ENCODE peak calls at places on chromosome 17, in five cellular contexts. Q, D, S, Z and U are unnamed samples.

GRCh38 chr17:49151996-49152395 is 19.4 kb downstream of the B4GALNT2 start:
- DNase-seq in Q (no peak), D (no peak), S (no peak), Z (no peak), U (no peak)

GRCh38 chr17:72414967-72415853 is 294.4 kb downstream of the SOX9 start:
- DNase-seq in Q (no peak), D (no peak), S (no peak), Z (no peak), U (no peak)

GRCh38 chr17:64355536-64356303 is 34.9 kb downstream of the PECAM1 start:
- DNase-seq in Q (no peak), D (peak; percentile 50), S (no peak), Z (no peak), U (peak; percentile 54)

GRCh38 chr17:70767102-70767701 is 597.9 kb downstream of the KCNJ2 start:
- DNase-seq in Q (peak; percentile 59), D (peak; percentile 11), S (no peak), Z (peak; percentile 10), U (no peak)

GRCh38 chr17:79616801-79617200 is 6.0 kb upstream of the RBFOX3 start:
- DNase-seq in Q (no peak), D (no peak), S (no peak), Z (no peak), U (no peak)

GRCh38 chr17:16267174-16267573 is 50.2 kb downstream of the PIGL start:
- DNase-seq in Q (no peak), D (no peak), S (no peak), Z (no peak), U (no peak)

GRCh38 chr17:28682655-28683054 is 20.6 kb downstream of the SUPT6H start:
- DNase-seq in Q (no peak), D (no peak), S (no peak), Z (no peak), U (no peak)

GRCh38 chr17:40309031-40309937 is at the start of gene RARA:
- DNase-seq in Q (no peak), D (no peak), S (peak; percentile 46), Z (no peak), U (peak; percentile 58)

GRCh38 chr17:62966426-62967110 is 533 bp downstream of the TANC2 start:
- DNase-seq in Q (no peak), D (no peak), S (peak; percentile 72), Z (peak; percentile 26), U (peak; percentile 60)

GRCh38 chr17:78106211-78106610 is 22.3 kb downstream of the TMC6 start:
- DNase-seq in Q (no peak), D (no peak), S (no peak), Z (no peak), U (no peak)

GRCh38 chr17:63774141-63774981 is at the start of gene DDX42:
- DNase-seq in Q (peak; percentile 70), D (peak; percentile 38), S (peak; percentile 92), Z (peak; percentile 92), U (no peak)

GRCh38 chr17:27352481-27353460 is 58.9 kb downstream of the WSB1 start:
- DNase-seq in Q (no peak), D (no peak), S (peak; percentile 33), Z (no peak), U (peak; percentile 22)

GRCh38 chr17:27354491-27355081 is 60.7 kb downstream of the WSB1 start:
- DNase-seq in Q (no peak), D (no peak), S (no peak), Z (no peak), U (no peak)

GRCh38 chr17:27353469-27354050 is 59.6 kb downstream of the WSB1 start:
- DNase-seq in Q (peak; percentile 94), D (peak; percentile 93), S (peak; percentile 93), Z (peak; percentile 90), U (peak; percentile 90)

GRCh38 chr17:27355419-27355818 is 61.5 kb downstream of the WSB1 start:
- DNase-seq in Q (no peak), D (no peak), S (no peak), Z (no peak), U (no peak)

DNA sequence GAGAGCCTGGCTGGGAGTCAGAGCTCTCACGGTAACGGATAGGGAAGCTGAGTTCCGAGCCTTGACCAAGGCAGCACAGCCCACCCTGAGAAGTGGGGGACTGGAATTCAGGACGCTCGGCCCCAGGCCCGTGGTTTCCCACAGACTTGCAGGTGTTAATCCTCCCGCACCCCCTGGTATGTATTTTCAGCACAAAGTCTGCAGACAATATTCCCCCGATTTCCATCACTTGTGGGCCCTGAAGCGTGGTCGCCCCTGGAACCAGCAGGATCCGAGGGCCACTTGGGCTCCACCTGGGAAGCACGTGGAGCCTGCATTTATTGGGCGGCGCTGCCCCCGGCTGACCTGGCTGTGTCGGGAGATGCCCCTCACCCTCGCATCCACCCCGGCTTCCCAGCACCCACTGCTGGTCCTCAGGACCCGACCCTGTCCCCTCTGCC is 60.2 kb downstream of the WSB1 start:
- DNase-seq in Q (no peak), D (no peak), S (no peak), Z (no peak), U (no peak)
- TF ChIP-seq CTCF in Q (no peak), D (no peak), S (no peak), Z (no peak), U (peak; percentile 69)

GRCh38 chr17:4641297-4642195 is at the start of gene ALOX15:
- DNase-seq in Q (no peak), D (no peak), S (no peak), Z (no peak), U (no peak)
- TF ChIP-seq CTCF in Q (no peak), D (no peak), S (no peak), Z (no peak), U (no peak)

DNA sequence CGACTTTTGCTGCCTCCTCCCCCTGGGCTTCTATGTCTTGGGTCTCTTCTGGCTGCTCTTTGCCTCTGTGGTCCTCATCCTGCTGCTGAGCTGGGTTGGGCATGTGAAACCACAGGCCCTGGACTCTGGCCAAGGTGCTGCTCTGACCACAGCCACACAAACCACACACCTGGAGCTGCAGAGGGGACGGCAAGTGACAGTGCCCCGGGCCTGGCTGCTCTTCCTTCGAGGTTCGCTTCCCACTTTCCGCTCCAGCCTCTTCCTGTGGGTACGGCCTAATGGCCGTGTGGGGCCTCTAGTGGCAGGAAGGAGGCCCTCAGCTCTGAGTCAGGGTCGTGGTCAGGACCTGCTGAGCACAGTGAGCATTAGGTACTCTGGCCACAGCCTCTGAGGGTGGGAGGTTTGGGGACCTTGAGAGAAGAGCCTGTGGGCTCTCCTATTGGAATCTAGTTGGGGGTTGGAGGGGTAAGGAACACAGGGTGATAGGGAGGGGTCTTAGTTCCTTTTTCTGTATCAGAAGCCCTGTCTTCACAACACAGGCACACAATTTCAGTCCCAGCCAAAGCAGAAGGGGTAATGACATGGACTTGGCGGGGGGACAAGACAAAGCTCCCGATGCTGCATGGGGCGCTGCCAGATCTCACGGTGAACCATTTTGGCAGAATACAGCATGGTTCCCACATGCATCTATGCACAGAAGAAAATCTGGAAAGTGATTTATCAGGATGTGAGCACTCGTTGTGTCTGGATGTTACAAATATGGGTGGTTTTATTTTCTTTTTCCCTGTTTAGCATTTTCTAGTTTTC is 2.3 kb downstream of the GP1BA start:
- DNase-seq in Q (peak; percentile 55), D (no peak), S (no peak), Z (no peak), U (peak; percentile 38)
- TF ChIP-seq CTCF in Q (peak; percentile 56), D (peak; percentile 31), S (no peak), Z (no peak), U (peak; percentile 24)

GRCh38 chr17:47719411-47720152 is 13.5 kb upstream of the TBX21 start:
- DNase-seq in Q (peak; percentile 71), D (peak; percentile 57), S (no peak), Z (peak; percentile 34), U (peak; percentile 98)

GRCh38 chr17:47720196-47720595 is 12.8 kb upstream of the TBX21 start:
- DNase-seq in Q (no peak), D (no peak), S (no peak), Z (no peak), U (peak; percentile 71)

GRCh38 chr17:47721725-47722124 is 11.3 kb upstream of the TBX21 start:
- DNase-seq in Q (no peak), D (no peak), S (no peak), Z (no peak), U (peak; percentile 35)

GRCh38 chr17:47718634-47719405 is 14.2 kb upstream of the TBX21 start:
- DNase-seq in Q (no peak), D (no peak), S (no peak), Z (no peak), U (peak; percentile 39)

DNA sequence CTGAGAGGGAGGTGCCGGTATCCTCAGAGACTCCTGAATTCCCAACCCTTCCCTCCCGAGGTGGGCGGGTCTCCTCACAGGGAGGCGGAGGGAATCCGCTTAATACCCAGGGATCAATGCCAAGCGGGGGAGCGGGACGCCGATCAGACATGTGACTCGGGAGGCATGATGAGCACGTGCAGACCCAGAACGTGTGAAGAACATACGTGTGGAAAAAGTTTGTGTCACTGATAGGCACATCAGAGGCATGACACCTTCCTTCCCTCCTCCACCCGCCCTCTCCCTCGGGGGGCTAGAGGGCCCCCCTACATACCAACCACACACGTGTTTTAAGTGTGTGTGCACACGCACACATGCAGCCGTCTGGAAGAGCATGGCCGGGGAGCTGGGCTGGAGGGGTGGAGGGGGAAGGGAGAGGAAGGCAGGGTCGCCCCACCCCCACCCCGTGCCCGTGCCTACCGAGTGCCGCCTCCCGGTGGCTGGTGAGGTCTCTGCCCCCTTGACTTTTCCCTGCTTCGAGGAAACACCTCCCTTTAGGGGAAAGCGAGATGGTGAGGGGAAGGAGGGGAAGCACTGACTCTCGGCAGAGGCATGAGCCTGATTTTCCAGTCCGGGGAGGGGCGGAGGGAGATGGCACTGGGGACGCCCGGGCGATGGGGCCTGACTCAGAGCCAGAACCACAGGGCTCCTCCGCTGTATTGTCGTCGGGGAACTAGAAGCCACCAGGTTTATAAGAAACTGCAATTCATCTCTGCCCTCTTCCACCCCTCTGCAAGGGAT is 12.1 kb upstream of the TBX21 start:
- DNase-seq in Q (no peak), D (no peak), S (no peak), Z (no peak), U (peak; percentile 100)
- TF ChIP-seq CTCF in Q (no peak), D (no peak), S (no peak), Z (peak; percentile 30), U (peak; percentile 14)

GRCh38 chr17:47278561-47278960 is 24.9 kb downstream of the ITGB3 start:
- DNase-seq in Q (no peak), D (no peak), S (no peak), Z (no peak), U (no peak)

GRCh38 chr17:47277921-47278320 is 24.3 kb downstream of the ITGB3 start:
- DNase-seq in Q (no peak), D (no peak), S (no peak), Z (no peak), U (no peak)

GRCh38 chr17:47280072-47280811 is 26.6 kb downstream of the ITGB3 start:
- DNase-seq in Q (peak; percentile 69), D (no peak), S (no peak), Z (no peak), U (no peak)

GRCh38 chr17:47281246-47281645 is 27.6 kb downstream of the ITGB3 start:
- DNase-seq in Q (no peak), D (no peak), S (no peak), Z (no peak), U (no peak)

DNA sequence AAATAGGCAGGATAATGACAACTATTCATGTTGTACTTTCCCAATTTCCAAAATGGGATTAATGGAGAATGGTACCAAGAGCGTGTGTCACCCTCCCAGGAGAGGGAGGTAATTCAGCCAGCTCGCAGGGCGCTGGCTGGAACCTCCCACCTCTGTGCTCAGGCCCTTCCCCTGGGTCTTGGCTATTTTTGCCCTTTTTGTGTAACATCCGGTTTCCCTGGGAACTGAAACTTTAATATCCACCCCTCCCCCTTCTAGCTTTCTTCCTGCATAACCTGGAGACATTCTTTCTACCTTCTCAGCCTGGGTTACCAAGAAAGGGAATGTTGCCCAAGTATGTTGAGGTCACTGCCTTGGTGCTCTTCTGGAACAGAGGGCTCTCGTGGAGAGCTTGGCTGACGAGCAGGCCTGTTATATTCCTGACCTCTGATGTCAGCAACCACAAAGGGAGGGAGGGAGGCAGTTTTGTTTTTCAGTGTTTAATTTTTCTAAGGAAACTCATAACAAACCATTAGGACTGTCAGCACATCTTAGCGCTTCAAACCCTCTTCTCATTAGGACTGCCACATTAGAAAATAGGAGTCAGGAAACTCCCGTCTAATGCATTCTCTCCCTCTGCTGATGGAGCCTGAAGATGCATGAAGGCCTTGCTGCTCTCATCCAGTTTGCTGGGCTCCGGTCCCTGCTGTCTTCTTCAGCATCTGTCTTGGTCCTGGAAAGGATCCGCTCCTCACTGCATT is 25.6 kb downstream of the ITGB3 start:
- DNase-seq in Q (peak; percentile 98), D (peak; percentile 96), S (no peak), Z (no peak), U (no peak)
- TF ChIP-seq CTCF in Q (peak; percentile 28), D (peak; percentile 47), S (no peak), Z (no peak), U (no peak)